ENCODE peak calls at places on chromosomes 11 and 22, in nine cellular contexts. J, V, I, Y, G, D, R, A and E are unnamed samples.

GRCh38 chr22:47808236-47808845 is 1045.9 kb downstream of the TBC1D22A start:
- DNase-seq in Y (no peak), I (no peak), R (no peak), V (no peak), J (peak), D (no peak), G (no peak), A (no peak), E (no peak)

GRCh38 chr22:35549338-35549737 is 8.7 kb downstream of the RASD2 start:
- DNase-seq in Y (no peak), D (no peak), J (no peak), I (no peak), A (no peak), V (no peak), G (no peak), R (no peak), E (no peak)

GRCh38 chr22:46563381-46564083 is 26.1 kb upstream of the CELSR1 start:
- DNase-seq in D (peak), G (peak), I (peak), Y (peak), J (peak), V (peak), A (peak), R (peak), E (peak)

GRCh38 chr11:61362542-61362875 is 335 bp downstream of the TMEM138 start:
- DNase-seq in J (no peak), D (no peak), R (peak), V (peak), A (no peak), G (no peak), I (peak), Y (no peak), E (no peak)

GRCh38 chr11:84524422-84525051 is 1102.6 kb downstream of the DLG2 start:
- DNase-seq in Y (no peak), G (no peak), V (no peak), J (no peak), D (peak), A (no peak), R (no peak), I (peak), E (no peak)

GRCh38 chr11:35139883-35140282 is 912 bp downstream of the CD44 start:
- DNase-seq in I (peak), J (no peak), Y (no peak), G (no peak), A (no peak), V (no peak), D (no peak), R (no peak), E (no peak)

GRCh38 chr22:36465232-36466021 is 16.0 kb downstream of the TXN2 start:
- DNase-seq in A (peak), D (no peak), V (no peak), J (no peak), Y (peak), I (peak), R (no peak), G (no peak), E (no peak)

GRCh38 chr11:11170352-11171084 is 182.5 kb downstream of the CSNK2A3 start:
- DNase-seq in A (no peak), D (no peak), R (no peak), V (no peak), Y (no peak), G (no peak), J (no peak), I (no peak), E (no peak)

GRCh38 chr11:35006389-35007128 is 90.1 kb downstream of the PDHX start:
- DNase-seq in Y (no peak), R (no peak), A (no peak), V (no peak), G (no peak), D (peak), I (no peak), J (no peak), E (no peak)

GRCh38 chr11:111308140-111308539 is 9.8 kb downstream of the POU2AF3 start:
- DNase-seq in Y (peak), R (no peak), I (peak), D (no peak), V (no peak), A (no peak), G (no peak), J (no peak), E (no peak)

GRCh38 chr11:111306321-111306720 is 8.0 kb downstream of the POU2AF3 start:
- DNase-seq in Y (no peak), R (no peak), J (no peak), G (no peak), I (no peak), D (no peak), A (no peak), V (no peak), E (no peak)

GRCh38 chr11:111305871-111306270 is 7.5 kb downstream of the POU2AF3 start:
- DNase-seq in J (no peak), G (no peak), A (no peak), D (no peak), I (no peak), V (no peak), R (no peak), Y (no peak), E (no peak)

GRCh38 chr11:111309516-111309915 is 11.2 kb downstream of the POU2AF3 start:
- DNase-seq in I (no peak), A (no peak), V (no peak), D (no peak), G (no peak), J (no peak), R (no peak), Y (no peak), E (no peak)

GRCh38 chr11:111307472-111308108 is 9.2 kb downstream of the POU2AF3 start:
- DNase-seq in Y (no peak), I (no peak), J (no peak), D (no peak), V (no peak), A (no peak), R (no peak), G (no peak), E (no peak)
- TF ChIP-seq CTCF in Y (peak), I (no peak), J (peak), D (no peak), V (no peak), A (no peak), R (no peak), G (no peak), E (no peak)

GRCh38 chr11:72583616-72584292 is 90.5 kb downstream of the PDE2A start:
- DNase-seq in D (no peak), R (no peak), J (no peak), I (no peak), V (no peak), Y (no peak), G (no peak), A (peak), E (peak)

GRCh38 chr11:72585762-72586590 is 88.2 kb downstream of the PDE2A start:
- DNase-seq in J (peak), Y (peak), I (peak), V (peak), D (peak), R (peak), A (peak), G (peak), E (peak)

GRCh38 chr11:72583177-72583553 is 91.1 kb downstream of the PDE2A start:
- DNase-seq in V (no peak), G (no peak), I (no peak), Y (no peak), R (no peak), D (no peak), A (peak), J (peak), E (peak)

GRCh38 chr11:72584933-72585597 is 89.2 kb downstream of the PDE2A start:
- DNase-seq in V (no peak), G (no peak), Y (no peak), I (no peak), R (no peak), J (no peak), D (no peak), A (peak), E (peak)

DNA sequence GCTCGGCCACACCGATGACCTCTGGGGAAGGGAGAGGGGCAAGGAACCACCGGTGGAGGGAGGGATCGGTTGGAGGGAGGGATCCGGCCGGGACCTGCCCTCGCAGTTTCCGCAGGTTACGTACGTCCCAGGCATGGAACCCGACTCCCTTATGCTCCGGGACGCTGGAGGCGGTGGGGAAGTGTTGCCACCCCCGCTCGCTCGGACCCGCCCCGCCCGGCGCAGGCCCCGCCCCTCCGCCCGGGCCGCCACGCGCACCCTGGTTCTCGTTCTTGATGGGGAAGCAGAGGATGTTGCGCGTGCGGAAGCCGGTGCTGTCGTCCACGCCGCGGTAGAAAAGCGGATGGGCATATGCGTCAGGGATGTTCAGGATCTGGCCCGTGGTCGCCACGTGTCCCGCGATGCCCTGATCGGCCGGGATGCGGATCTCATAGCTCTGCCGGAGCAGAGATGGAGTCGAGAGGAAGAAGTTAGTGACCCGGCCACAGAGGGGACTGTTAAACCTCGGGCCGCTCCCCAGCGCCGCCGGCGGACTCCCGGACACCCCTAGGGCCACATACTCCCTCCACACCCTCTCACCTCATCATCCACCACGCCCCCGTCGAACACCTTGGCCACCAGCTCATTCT is 89.8 kb downstream of the PDE2A start:
- DNase-seq in A (peak), G (peak), R (peak), I (peak), J (peak), Y (peak), V (peak), D (no peak), E (peak)
- TF ChIP-seq CTCF in A (no peak), G (no peak), R (no peak), I (no peak), J (no peak), Y (no peak), V (no peak), D (no peak), E (no peak)

DNA sequence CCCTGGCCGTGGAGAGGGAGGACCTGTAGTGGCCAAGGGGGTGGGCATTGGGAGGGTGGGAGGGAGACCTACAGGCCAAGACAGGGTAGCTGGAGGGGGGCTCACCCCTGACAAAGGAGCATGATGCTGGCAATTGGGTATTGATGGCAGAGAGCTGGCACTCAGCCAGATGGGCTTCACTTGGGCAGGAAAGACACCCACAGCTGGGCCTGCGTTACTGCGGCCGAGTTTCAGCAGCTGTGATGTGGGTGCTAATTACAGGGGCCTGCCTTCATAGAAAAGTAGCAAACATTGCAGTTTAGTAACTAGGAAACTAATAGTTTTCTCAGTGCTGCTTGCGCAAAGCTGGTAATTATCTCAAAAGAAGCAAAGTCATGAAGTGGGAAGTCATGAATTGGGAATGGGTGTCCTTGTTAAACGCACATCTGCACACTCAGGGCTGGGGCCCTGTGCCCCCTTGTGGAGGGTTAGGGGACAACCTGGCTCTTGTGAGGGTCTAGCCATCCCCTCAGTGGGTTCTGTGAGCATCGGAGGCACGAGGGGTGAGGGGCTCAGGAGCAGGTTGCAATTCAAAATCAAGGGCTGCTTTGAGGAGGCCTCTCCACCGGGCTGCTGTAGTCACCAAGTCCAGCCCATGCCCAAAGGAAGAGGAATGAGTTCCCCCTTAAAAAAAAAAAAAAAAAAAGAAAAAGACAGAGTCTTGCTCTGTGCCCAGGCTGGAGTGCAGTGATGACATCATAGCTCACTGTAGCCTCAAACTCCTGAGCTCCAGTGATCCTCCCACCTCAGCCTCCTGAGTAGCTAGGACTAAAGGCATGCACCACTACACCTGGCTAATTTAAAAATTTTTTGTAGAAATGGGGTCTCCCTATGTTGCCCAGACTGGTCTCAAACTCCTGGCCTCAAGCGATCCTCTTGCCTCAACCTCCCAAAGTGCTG is 24.4 kb upstream of the TXNRD2 start:
- DNase-seq in Y (peak), I (no peak), A (no peak), V (no peak), G (peak), J (peak), R (no peak), D (no peak), E (no peak)
- TF ChIP-seq CTCF in Y (no peak), I (peak), A (no peak), V (peak), G (peak), J (peak), R (no peak), D (no peak), E (peak)

GRCh38 chr11:96265236-96265737 is 77.7 kb downstream of the MAML2 start:
- DNase-seq in A (no peak), Y (no peak), V (no peak), J (no peak), G (no peak), R (no peak), I (no peak), D (no peak), E (no peak)

GRCh38 chr11:96260526-96260925 is 82.5 kb downstream of the MAML2 start:
- DNase-seq in R (no peak), Y (no peak), G (no peak), D (no peak), J (no peak), A (no peak), I (no peak), V (no peak), E (no peak)

GRCh38 chr11:96265972-96266371 is 77.0 kb downstream of the MAML2 start:
- DNase-seq in I (no peak), D (no peak), G (no peak), J (no peak), R (no peak), A (no peak), Y (no peak), V (no peak), E (no peak)

GRCh38 chr11:96264364-96264763 is 78.6 kb downstream of the MAML2 start:
- DNase-seq in R (no peak), D (no peak), J (no peak), A (no peak), V (no peak), Y (no peak), G (no peak), I (no peak), E (no peak)

DNA sequence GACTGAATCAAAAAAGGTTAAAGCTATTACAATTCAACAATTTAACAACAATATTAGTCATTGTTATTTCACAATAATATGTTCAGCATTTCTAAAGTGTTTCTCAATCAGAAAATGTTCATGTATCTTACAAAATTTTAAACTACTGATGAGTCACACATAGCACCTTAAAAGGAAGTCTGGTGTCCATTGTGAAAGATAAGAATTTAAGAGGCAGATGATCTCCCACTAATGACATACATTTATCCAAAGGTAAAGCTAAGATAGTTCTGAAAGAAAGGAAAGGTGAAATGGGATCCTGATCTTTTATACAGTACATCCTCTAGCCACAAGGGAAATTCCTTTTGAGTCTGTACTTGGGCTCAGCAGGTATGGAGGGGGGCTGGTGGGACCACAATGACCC is 79.6 kb downstream of the MAML2 start:
- DNase-seq in R (no peak), J (no peak), Y (no peak), V (no peak), A (no peak), I (peak), D (no peak), G (no peak), E (no peak)
- TF ChIP-seq CTCF in R (no peak), J (peak), Y (no peak), V (no peak), A (no peak), I (peak), D (no peak), G (peak), E (no peak)

GRCh38 chr11:73530109-73530508 is 67.8 kb downstream of the FAM168A start:
- DNase-seq in D (no peak), R (no peak), G (peak), Y (no peak), I (no peak), J (peak), V (peak), A (no peak), E (no peak)
- TF ChIP-seq CTCF in D (no peak), R (no peak), G (peak), Y (peak), I (peak), J (peak), V (peak), A (no peak), E (peak)

DNA sequence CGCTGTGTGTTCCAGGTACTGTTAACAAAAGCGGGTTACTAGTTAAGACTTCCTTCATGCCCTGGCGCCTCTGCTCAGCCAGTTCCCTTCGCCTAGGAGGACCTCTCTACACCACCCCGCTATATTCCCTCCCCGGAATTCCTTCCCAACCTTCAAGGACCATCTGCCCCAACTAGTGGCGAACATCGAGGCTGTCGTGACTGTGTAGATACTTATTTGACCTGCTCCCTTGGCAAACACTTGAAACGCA is 450 bp upstream of the BCL2L13 start:
- DNase-seq in Y (no peak), V (no peak), I (no peak), R (no peak), J (no peak), D (no peak), G (no peak), A (no peak), E (no peak)
- TF ChIP-seq CTCF in Y (no peak), V (peak), I (no peak), R (no peak), J (peak), D (no peak), G (no peak), A (no peak), E (peak)

GRCh38 chr11:85664561-85665481 is at the start of gene CREBZF:
- DNase-seq in R (peak), Y (peak), I (peak), J (peak), V (peak), D (peak), A (peak), G (peak), E (peak)
- TF ChIP-seq CTCF in R (no peak), Y (no peak), I (no peak), J (no peak), V (no peak), D (no peak), A (no peak), G (no peak), E (no peak)

GRCh38 chr22:50302041-50302541 is 5.4 kb downstream of the PLXNB2 start:
- DNase-seq in J (no peak), I (peak), V (no peak), D (no peak), G (no peak), R (no peak), A (no peak), Y (peak), E (no peak)
- TF ChIP-seq CTCF in J (no peak), I (no peak), V (no peak), D (no peak), G (no peak), R (no peak), A (no peak), Y (no peak), E (no peak)

DNA sequence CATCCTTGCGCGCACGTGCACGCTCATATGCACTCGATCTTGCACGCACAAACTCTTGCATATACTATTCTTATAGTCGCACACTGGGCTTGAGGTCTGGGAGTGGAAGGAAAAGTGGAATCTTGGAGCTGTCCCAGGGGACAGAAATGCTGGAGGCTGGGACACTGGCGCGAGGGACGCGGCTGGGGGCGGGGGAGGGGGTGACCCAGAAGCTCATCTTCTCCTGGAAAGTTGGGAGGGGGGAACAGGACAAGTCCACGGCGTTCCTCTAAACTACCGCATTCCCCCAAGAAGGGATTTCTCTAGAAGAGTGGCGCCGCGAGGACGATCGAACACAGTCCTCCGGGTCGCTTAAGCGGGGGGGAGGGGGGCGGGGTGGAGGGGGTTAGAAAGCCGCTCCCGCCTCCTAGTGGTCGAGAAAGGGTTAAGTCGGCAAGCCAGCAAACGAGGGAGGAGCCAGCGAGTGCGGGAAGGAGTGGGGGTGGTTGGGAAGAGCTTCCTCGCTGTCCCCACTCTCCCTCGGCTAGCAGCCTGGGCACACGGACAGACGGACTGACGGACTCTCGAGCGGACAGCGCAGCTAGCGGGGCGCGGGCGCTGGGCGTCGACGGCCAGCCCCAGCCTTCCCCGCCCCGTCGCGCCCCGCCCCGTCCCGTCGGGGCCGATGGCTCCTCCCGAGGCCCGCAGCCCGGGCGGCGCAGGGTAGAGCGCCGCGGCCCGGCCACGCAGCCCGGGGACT is at the start of gene RTN4RL2:
- DNase-seq in Y (no peak), J (peak), G (peak), D (peak), V (peak), R (no peak), A (no peak), I (peak), E (no peak)
- TF ChIP-seq CTCF in Y (no peak), J (peak), G (peak), D (peak), V (no peak), R (no peak), A (no peak), I (peak), E (peak)

GRCh38 chr11:14310696-14311095 is 48.3 kb downstream of the RRAS2 start:
- DNase-seq in Y (no peak), V (no peak), D (no peak), A (no peak), R (no peak), G (no peak), J (no peak), I (no peak), E (no peak)

GRCh38 chr11:14308897-14309387 is 50.0 kb downstream of the RRAS2 start:
- DNase-seq in Y (no peak), D (no peak), G (no peak), I (no peak), V (no peak), A (no peak), J (no peak), R (no peak), E (no peak)

GRCh38 chr11:14306481-14306880 is 52.5 kb downstream of the RRAS2 start:
- DNase-seq in G (peak), D (no peak), J (no peak), A (no peak), Y (no peak), R (no peak), I (no peak), V (no peak), E (no peak)

GRCh38 chr11:14309425-14310192 is 49.4 kb downstream of the RRAS2 start:
- DNase-seq in I (no peak), V (no peak), J (no peak), D (no peak), A (no peak), R (no peak), Y (no peak), G (no peak), E (no peak)

GRCh38 chr11:14308114-14308896 is 50.7 kb downstream of the RRAS2 start:
- DNase-seq in V (peak), G (no peak), D (no peak), A (no peak), Y (no peak), I (peak), R (no peak), J (no peak), E (no peak)
- TF ChIP-seq CTCF in V (peak), G (peak), D (peak), A (peak), Y (peak), I (peak), R (peak), J (peak), E (peak)